ENCODE peak calls at places on chromosome 21, in seven cellular contexts. P is stimulated activated CD4-positive, alpha-beta T cell treated with anti-CD3 and anti-CD28 coated beads, TNF-alpha, amount 100 ng/mL, for 48 hours; W is NCI-H1105; T is lung; Z is naive thymus-derived CD4-positive, alpha-beta T cell; N is iris pigment epithelial cell; G is mucosa of descending colon. X is an unnamed sample.

GRCh38 chr21:16308269-16308668 is 578.5 kb downstream of the USP25 start:
- DNase-seq in Z (no peak), G (no peak), T (no peak), W (peak), N (peak), P (no peak), X (no peak)

GRCh38 chr21:42454221-42454570 is 41.8 kb downstream of the RSPH1 start:
- DNase-seq in P (no peak), T (no peak), N (no peak), Z (no peak), G (no peak), W (no peak), X (no peak)

GRCh38 chr21:45130324-45130774 is 56.0 kb downstream of the ADARB1 start:
- DNase-seq in G (no peak), P (no peak), N (peak), W (no peak), Z (no peak), T (no peak), X (no peak)

GRCh38 chr21:34889537-34890257 is 159.4 kb downstream of the RUNX1 start:
- DNase-seq in Z (peak), T (peak), W (peak), G (peak), P (peak), N (peak), X (peak)

GRCh38 chr21:14361958-14362357 is 21.0 kb downstream of the HSPA13 start:
- DNase-seq in G (no peak), P (no peak), N (peak), Z (no peak), W (no peak), T (no peak), X (no peak)

GRCh38 chr21:29145354-29145782 is 14.9 kb downstream of the MAP3K7CL start:
- DNase-seq in G (no peak), P (no peak), W (no peak), N (peak), Z (peak), T (no peak), X (no peak)

GRCh38 chr21:45923146-45923545 is 58.4 kb upstream of the COL6A1 start:
- DNase-seq in W (no peak), T (peak), G (peak), P (peak), N (peak), Z (peak), X (no peak)

GRCh38 chr21:36535618-36536241 is 55.8 kb upstream of the CLDN14 start:
- DNase-seq in N (no peak), W (no peak), Z (no peak), G (no peak), P (no peak), T (no peak), X (no peak)

GRCh38 chr21:16084776-16085364 is 355.1 kb downstream of the USP25 start:
- DNase-seq in W (no peak), G (no peak), P (no peak), T (no peak), N (no peak), Z (no peak), X (no peak)

GRCh38 chr21:36436829-36437744 is 42.8 kb downstream of the CLDN14 start:
- DNase-seq in W (no peak), N (no peak), P (no peak), G (no peak), T (no peak), Z (no peak), X (no peak)

GRCh38 chr21:35743571-35743970 is 316.8 kb downstream of the SETD4 start:
- DNase-seq in Z (no peak), P (no peak), W (no peak), T (no peak), N (peak), G (no peak), X (no peak)

GRCh38 chr21:46437096-46437498 is 21.6 kb upstream of the DIP2A start:
- DNase-seq in W (no peak), G (no peak), P (no peak), T (no peak), N (no peak), Z (no peak), X (no peak)

GRCh38 chr21:33299181-33299752 is 25.5 kb upstream of the IFNAR1 start:
- DNase-seq in N (no peak), P (peak), G (no peak), T (no peak), Z (peak), W (no peak), X (no peak)

GRCh38 chr21:42255825-42256224 is 36.9 kb downstream of the ABCG1 start:
- DNase-seq in Z (no peak), P (no peak), G (no peak), T (no peak), W (no peak), N (no peak), X (no peak)

X was measured in esophagus muscularis mucosa.